ENCODE peak calls at places on chromosomes 2 and 18, in nine cellular contexts. One of them, this sample, is unnamed.
A peak's percentile ranks its signal among the peaks of the same experiment; 100 is the strongest.

GRCh38 chr2:202014328-202015034 is 19.2 kb upstream of the FZD7 start:
- DNase-seq in activated CD8-positive, alpha-beta T cell treated with anti-CD3 and anti-CD28 coated beads for 36 hours: no peak
- DNase-seq in A549: no peak
- DNase-seq in substantia nigra: no peak
- DNase-seq in GM03348: no peak
- DNase-seq in lung microvascular endothelial cell: no peak
- DNase-seq in frontal cortex: no peak
- DNase-seq in RCC 7860: no peak
- DNase-seq in heart left ventricle: no peak
- DNase-seq in this sample: no peak

GRCh38 chr2:37848451-37848850 is 76.6 kb upstream of the RMDN2 start:
- DNase-seq in heart left ventricle: no peak
- DNase-seq in lung microvascular endothelial cell: no peak
- DNase-seq in substantia nigra: no peak
- DNase-seq in RCC 7860: no peak
- DNase-seq in A549: no peak
- DNase-seq in activated CD8-positive, alpha-beta T cell treated with anti-CD3 and anti-CD28 coated beads for 36 hours: no peak
- DNase-seq in frontal cortex: no peak
- DNase-seq in GM03348: no peak
- DNase-seq in this sample: no peak

GRCh38 chr2:212535963-212536362 is 2.6 kb downstream of the ERBB4 start:
- DNase-seq in substantia nigra: no peak
- DNase-seq in A549: no peak
- DNase-seq in lung microvascular endothelial cell: no peak
- DNase-seq in frontal cortex: no peak
- DNase-seq in GM03348: no peak
- DNase-seq in RCC 7860: no peak
- DNase-seq in heart left ventricle: no peak
- DNase-seq in activated CD8-positive, alpha-beta T cell treated with anti-CD3 and anti-CD28 coated beads for 36 hours: no peak
- DNase-seq in this sample: no peak

GRCh38 chr2:15278296-15278695 is 282.8 kb downstream of the NBAS start:
- DNase-seq in activated CD8-positive, alpha-beta T cell treated with anti-CD3 and anti-CD28 coated beads for 36 hours: no peak
- DNase-seq in lung microvascular endothelial cell: no peak
- DNase-seq in A549: no peak
- DNase-seq in heart left ventricle: no peak
- DNase-seq in RCC 7860: no peak
- DNase-seq in frontal cortex: no peak
- DNase-seq in substantia nigra: no peak
- DNase-seq in GM03348: no peak
- DNase-seq in this sample: no peak

GRCh38 chr18:26649193-26649543 is 100.8 kb upstream of the KCTD1 start:
- DNase-seq in substantia nigra: no peak
- DNase-seq in activated CD8-positive, alpha-beta T cell treated with anti-CD3 and anti-CD28 coated beads for 36 hours: no peak
- DNase-seq in frontal cortex: no peak
- DNase-seq in GM03348: no peak
- DNase-seq in lung microvascular endothelial cell: no peak
- DNase-seq in A549: no peak
- DNase-seq in heart left ventricle: no peak
- DNase-seq in RCC 7860: no peak
- DNase-seq in this sample: no peak

GRCh38 chr2:26536371-26537068 is 58.6 kb upstream of the OTOF start:
- DNase-seq in RCC 7860: no peak
- DNase-seq in lung microvascular endothelial cell: no peak
- DNase-seq in activated CD8-positive, alpha-beta T cell treated with anti-CD3 and anti-CD28 coated beads for 36 hours: no peak
- DNase-seq in heart left ventricle: no peak
- DNase-seq in frontal cortex: no peak
- DNase-seq in GM03348: no peak
- DNase-seq in substantia nigra: no peak
- DNase-seq in A549: no peak
- DNase-seq in this sample: no peak

GRCh38 chr2:41966431-41966893 is 81.4 kb upstream of the PKDCC start:
- DNase-seq in frontal cortex: peak; percentile 39
- DNase-seq in lung microvascular endothelial cell: peak; percentile 96
- DNase-seq in GM03348: peak; percentile 93
- DNase-seq in RCC 7860: peak; percentile 85
- DNase-seq in heart left ventricle: peak; percentile 81
- DNase-seq in A549: peak; percentile 89
- DNase-seq in activated CD8-positive, alpha-beta T cell treated with anti-CD3 and anti-CD28 coated beads for 36 hours: no peak
- DNase-seq in substantia nigra: peak; percentile 89
- DNase-seq in this sample: peak; percentile 81

GRCh38 chr18:32372381-32373061 is 98.2 kb downstream of the GAREM1 start:
- DNase-seq in RCC 7860: no peak
- DNase-seq in lung microvascular endothelial cell: no peak
- DNase-seq in GM03348: no peak
- DNase-seq in heart left ventricle: no peak
- DNase-seq in A549: peak; percentile 88
- DNase-seq in substantia nigra: no peak
- DNase-seq in frontal cortex: no peak
- DNase-seq in activated CD8-positive, alpha-beta T cell treated with anti-CD3 and anti-CD28 coated beads for 36 hours: no peak
- DNase-seq in this sample: no peak

GRCh38 chr2:171557363-171557762 is 35.1 kb downstream of the CYBRD1 start:
- DNase-seq in frontal cortex: no peak
- DNase-seq in heart left ventricle: no peak
- DNase-seq in A549: no peak
- DNase-seq in substantia nigra: no peak
- DNase-seq in lung microvascular endothelial cell: no peak
- DNase-seq in GM03348: no peak
- DNase-seq in activated CD8-positive, alpha-beta T cell treated with anti-CD3 and anti-CD28 coated beads for 36 hours: no peak
- DNase-seq in RCC 7860: no peak
- DNase-seq in this sample: no peak

GRCh38 chr2:97935719-97936161 is 60.0 kb downstream of the TMEM131 start:
- DNase-seq in A549: peak; percentile 5
- DNase-seq in heart left ventricle: no peak
- DNase-seq in substantia nigra: no peak
- DNase-seq in lung microvascular endothelial cell: peak; percentile 2
- DNase-seq in activated CD8-positive, alpha-beta T cell treated with anti-CD3 and anti-CD28 coated beads for 36 hours: peak; percentile 7
- DNase-seq in frontal cortex: no peak
- DNase-seq in RCC 7860: no peak
- DNase-seq in GM03348: peak; percentile 40
- DNase-seq in this sample: no peak

GRCh38 chr18:11304900-11305299 is 155.5 kb upstream of the PIEZO2 start:
- DNase-seq in lung microvascular endothelial cell: no peak
- DNase-seq in A549: no peak
- DNase-seq in substantia nigra: no peak
- DNase-seq in heart left ventricle: no peak
- DNase-seq in RCC 7860: no peak
- DNase-seq in GM03348: no peak
- DNase-seq in frontal cortex: no peak
- DNase-seq in activated CD8-positive, alpha-beta T cell treated with anti-CD3 and anti-CD28 coated beads for 36 hours: no peak
- DNase-seq in this sample: no peak

GRCh38 chr2:24491626-24492282 is 700 bp downstream of the NCOA1 start:
- DNase-seq in A549: no peak
- DNase-seq in heart left ventricle: peak; percentile 70
- DNase-seq in GM03348: peak; percentile 78
- DNase-seq in frontal cortex: peak; percentile 74
- DNase-seq in activated CD8-positive, alpha-beta T cell treated with anti-CD3 and anti-CD28 coated beads for 36 hours: peak; percentile 65
- DNase-seq in lung microvascular endothelial cell: peak; percentile 54
- DNase-seq in RCC 7860: no peak
- DNase-seq in substantia nigra: peak; percentile 66
- DNase-seq in this sample: no peak

GRCh38 chr2:42268528-42269151 is 92.4 kb downstream of the COX7A2L start:
- DNase-seq in activated CD8-positive, alpha-beta T cell treated with anti-CD3 and anti-CD28 coated beads for 36 hours: no peak
- DNase-seq in substantia nigra: no peak
- DNase-seq in RCC 7860: no peak
- DNase-seq in frontal cortex: no peak
- DNase-seq in heart left ventricle: no peak
- DNase-seq in A549: no peak
- DNase-seq in lung microvascular endothelial cell: peak; percentile 5
- DNase-seq in GM03348: no peak
- DNase-seq in this sample: no peak

GRCh38 chr2:177164584-177165052 is 48.0 kb upstream of the HNRNPA3 start:
- DNase-seq in A549: peak; percentile 82
- DNase-seq in GM03348: peak; percentile 71
- DNase-seq in frontal cortex: peak; percentile 67
- DNase-seq in RCC 7860: peak; percentile 75
- DNase-seq in heart left ventricle: peak; percentile 80
- DNase-seq in activated CD8-positive, alpha-beta T cell treated with anti-CD3 and anti-CD28 coated beads for 36 hours: peak; percentile 85
- DNase-seq in lung microvascular endothelial cell: peak; percentile 84
- DNase-seq in substantia nigra: peak; percentile 85
- DNase-seq in this sample: peak; percentile 96

GRCh38 chr18:45103319-45104070 is 422.8 kb downstream of the SETBP1 start:
- DNase-seq in RCC 7860: no peak
- DNase-seq in substantia nigra: no peak
- DNase-seq in GM03348: no peak
- DNase-seq in activated CD8-positive, alpha-beta T cell treated with anti-CD3 and anti-CD28 coated beads for 36 hours: no peak
- DNase-seq in A549: no peak
- DNase-seq in lung microvascular endothelial cell: no peak
- DNase-seq in frontal cortex: no peak
- DNase-seq in heart left ventricle: no peak
- DNase-seq in this sample: no peak

GRCh38 chr2:31286230-31286629 is 52.3 kb downstream of the EHD3 start:
- DNase-seq in activated CD8-positive, alpha-beta T cell treated with anti-CD3 and anti-CD28 coated beads for 36 hours: no peak
- DNase-seq in RCC 7860: no peak
- DNase-seq in heart left ventricle: no peak
- DNase-seq in lung microvascular endothelial cell: no peak
- DNase-seq in GM03348: no peak
- DNase-seq in substantia nigra: no peak
- DNase-seq in A549: no peak
- DNase-seq in frontal cortex: no peak
- DNase-seq in this sample: no peak

This sample was measured in tibial nerve.